ENCODE peak calls at places on chromosomes 7 and 10, in ten cellular contexts. Z, U, R, W, O, G, E, T, B and P are unnamed samples.

GRCh38 chr7:100430450-100431285 is 1.0 kb downstream of the MEPCE start:
- DNase-seq in G (no peak), W (no peak), O (no peak), T (no peak), E (no peak), Z (peak; percentile 37), R (peak; percentile 41), U (no peak), B (no peak), P (peak; percentile 41)

GRCh38 chr7:150939052-150939810 is 38.9 kb downstream of the KCNH2 start:
- DNase-seq in T (no peak), B (no peak), E (peak; percentile 6), U (no peak), G (no peak), O (peak; percentile 5), W (no peak), Z (no peak), R (no peak), P (no peak)

GRCh38 chr10:52443419-52444388 is 129.6 kb downstream of the DKK1 start:
- DNase-seq in E (no peak), R (no peak), U (no peak), T (no peak), O (no peak), W (no peak), G (no peak), Z (no peak), B (peak; percentile 94), P (no peak)

GRCh38 chr7:81333004-81333403 is 414.2 kb upstream of the SEMA3C start:
- DNase-seq in G (no peak), O (no peak), R (no peak), U (no peak), E (no peak), W (no peak), B (peak; percentile 9), Z (no peak), T (no peak), P (no peak)

GRCh38 chr10:48638158-48638557 is 33.3 kb upstream of the ARHGAP22 start:
- DNase-seq in R (no peak), B (no peak), U (no peak), T (no peak), Z (no peak), W (no peak), O (no peak), G (no peak), E (no peak), P (no peak)

GRCh38 chr10:77675347-77675746 is 37.7 kb upstream of the KCNMA1 start:
- DNase-seq in T (no peak), R (no peak), U (no peak), G (no peak), O (no peak), E (no peak), W (no peak), Z (no peak), B (no peak), P (no peak)

GRCh38 chr10:132502544-132503300 is 34.9 kb upstream of the INPP5A start:
- DNase-seq in T (no peak), O (no peak), E (no peak), U (no peak), B (no peak), G (no peak), Z (no peak), W (no peak), R (no peak), P (no peak)

GRCh38 chr10:118850418-118851061 is 95.8 kb upstream of the CACUL1 start:
- DNase-seq in E (peak; percentile 58), G (peak; percentile 47), Z (no peak), B (peak; percentile 46), T (peak; percentile 58), W (peak; percentile 73), R (peak; percentile 40), O (peak; percentile 91), U (peak; percentile 24), P (no peak)

GRCh38 chr10:55979203-55979602 is 381.9 kb downstream of the ZWINT start:
- DNase-seq in B (no peak), R (no peak), Z (no peak), U (no peak), O (no peak), G (no peak), T (no peak), E (no peak), W (no peak), P (no peak)

GRCh38 chr10:17645591-17646345 is 1.8 kb downstream of the STAM start:
- DNase-seq in T (no peak), W (no peak), U (no peak), R (no peak), Z (no peak), E (no peak), B (no peak), O (no peak), G (peak; percentile 16), P (no peak)

GRCh38 chr10:95389982-95390381 is 99.2 kb upstream of the PDLIM1 start:
- DNase-seq in T (no peak), O (peak; percentile 46), E (no peak), R (no peak), G (no peak), Z (no peak), B (no peak), U (no peak), W (no peak), P (no peak)

GRCh38 chr10:10662720-10663467 is 354.8 kb upstream of the CELF2 start:
- DNase-seq in G (no peak), W (no peak), T (no peak), U (no peak), R (no peak), B (no peak), O (no peak), E (no peak), Z (no peak), P (no peak)

GRCh38 chr7:27158436-27159277 is 2.2 kb upstream of the HOXA7 start:
- DNase-seq in G (no peak), W (peak; percentile 9), U (no peak), T (no peak), Z (no peak), E (no peak), B (no peak), R (no peak), O (peak; percentile 75), P (no peak)

GRCh38 chr7:91557789-91558396 is 293.7 kb downstream of the FZD1 start:
- DNase-seq in U (no peak), G (peak; percentile 86), Z (no peak), O (no peak), E (peak; percentile 42), T (no peak), W (no peak), B (peak; percentile 77), R (no peak), P (no peak)

GRCh38 chr7:132518102-132518838 is 58.0 kb downstream of the PLXNA4 start:
- DNase-seq in U (peak; percentile 35), T (no peak), O (no peak), B (no peak), G (no peak), Z (no peak), R (peak; percentile 77), W (no peak), E (peak; percentile 37), P (no peak)

GRCh38 chr10:21214329-21214728 is 311.2 kb downstream of the SKIDA1 start:
- DNase-seq in T (no peak), B (no peak), R (no peak), E (no peak), O (no peak), G (no peak), U (no peak), Z (no peak), W (no peak), P (no peak)

GRCh38 chr10:1406172-1406975 is 331.0 kb downstream of the ADARB2 start:
- DNase-seq in Z (no peak), B (no peak), R (no peak), W (no peak), U (no peak), E (peak; percentile 8), T (no peak), G (no peak), O (no peak), P (no peak)

GRCh38 chr10:92750788-92751533 is 61.2 kb downstream of the HHEX start:
- DNase-seq in T (no peak), O (no peak), Z (no peak), U (no peak), B (peak; percentile 2), E (no peak), W (no peak), R (no peak), G (no peak), P (no peak)

GRCh38 chr10:124703778-124704427 is 40.3 kb downstream of the FAM53B start:
- DNase-seq in E (no peak), O (peak; percentile 89), R (no peak), U (no peak), B (no peak), G (no peak), Z (peak; percentile 91), W (peak; percentile 55), T (no peak), P (peak; percentile 73)

GRCh38 chr10:46552526-46553237 is 3.8 kb downstream of the GPRIN2 start:
- DNase-seq in T (no peak), O (peak; percentile 75), E (no peak), R (no peak), Z (peak; percentile 6), B (no peak), U (peak; percentile 22), W (no peak), G (no peak), P (no peak)

GRCh38 chr10:103502849-103503660 is 9.6 kb downstream of the NEURL1 start:
- DNase-seq in W (no peak), T (no peak), E (no peak), Z (no peak), B (no peak), R (no peak), U (no peak), O (peak; percentile 68), G (no peak), P (peak; percentile 50)

GRCh38 chr7:115516341-115516740 is 514.2 kb downstream of the TFEC start:
- DNase-seq in O (no peak), T (no peak), E (no peak), G (no peak), B (no peak), R (no peak), Z (no peak), W (no peak), U (no peak), P (no peak)